ENCODE peak calls at places on chromosomes 1 and 21, in six cellular contexts. D, S, K, L, M and E are unnamed samples.
A peak's percentile ranks its signal among the peaks of the same experiment; 100 is the strongest.

GRCh38 chr1:9400425-9401079 is 107.9 kb downstream of the SPSB1 start:
- DNase-seq in D (no peak), L (no peak), S (peak; percentile 40), M (peak; percentile 48), K (no peak), E (no peak)

GRCh38 chr1:40363721-40364120 is 9.8 kb upstream of the SMAP2 start:
- DNase-seq in S (no peak), K (no peak), M (no peak), L (no peak), D (no peak), E (no peak)

GRCh38 chr1:108862698-108863477 is 6.0 kb upstream of the AKNAD1 start:
- DNase-seq in S (no peak), L (no peak), M (no peak), K (no peak), D (no peak), E (no peak)

GRCh38 chr21:24514081-24514733 is 1093.1 kb downstream of the MRPL39 start:
- DNase-seq in M (no peak), L (no peak), K (no peak), D (no peak), S (no peak), E (no peak)

GRCh38 chr1:225768662-225769426 is 8.8 kb upstream of the SRP9 start:
- DNase-seq in S (no peak), K (no peak), L (no peak), D (no peak), M (no peak), E (no peak)

GRCh38 chr1:232252719-232253118 is 377.2 kb downstream of the SIPA1L2 start:
- DNase-seq in K (no peak), M (no peak), L (no peak), S (no peak), D (no peak), E (no peak)

GRCh38 chr1:184143449-184143848 is 91.9 kb downstream of the TSEN15 start:
- DNase-seq in D (no peak), L (no peak), S (no peak), K (no peak), M (no peak), E (peak; percentile 43)

GRCh38 chr21:34986561-34987533 is 62.3 kb downstream of the RUNX1 start:
- DNase-seq in L (peak; percentile 72), K (no peak), S (no peak), D (no peak), M (peak; percentile 98), E (no peak)

GRCh38 chr1:227910506-227910905 is 37.2 kb downstream of the WNT9A start:
- DNase-seq in M (no peak), S (no peak), L (no peak), K (no peak), D (no peak), E (no peak)

GRCh38 chr1:54379481-54380284 is 26.5 kb downstream of the SSBP3 start:
- DNase-seq in L (no peak), S (peak; percentile 63), K (peak; percentile 57), M (peak; percentile 27), D (no peak), E (no peak)

GRCh38 chr21:8998946-8999681 is 1522.3 kb upstream of the TPTE start:
- DNase-seq in D (no peak), L (no peak), M (no peak), S (no peak), K (no peak), E (no peak)

GRCh38 chr1:235077571-235078479 is 50.8 kb downstream of the TOMM20 start:
- DNase-seq in K (no peak), S (no peak), L (peak; percentile 90), D (no peak), M (no peak), E (no peak)

GRCh38 chr1:199463521-199464127 is 563.9 kb upstream of the NR5A2 start:
- DNase-seq in L (peak; percentile 24), S (no peak), D (no peak), M (peak; percentile 69), K (no peak), E (peak; percentile 83)

GRCh38 chr21:38804617-38805281 is 980 bp upstream of the ETS2 start:
- DNase-seq in D (peak; percentile 72), M (peak; percentile 69), K (peak; percentile 79), L (no peak), S (peak; percentile 83), E (peak; percentile 61)

GRCh38 chr1:230332429-230333088 is 93.6 kb downstream of the PGBD5 start:
- DNase-seq in D (no peak), L (no peak), K (no peak), S (no peak), M (peak; percentile 40), E (no peak)

GRCh38 chr1:15016526-15016925 is 137.0 kb upstream of the TMEM51 start:
- DNase-seq in K (no peak), S (no peak), M (no peak), L (no peak), D (no peak), E (no peak)

GRCh38 chr21:45262616-45263015 is 25.1 kb downstream of the POFUT2 start:
- DNase-seq in L (no peak), S (no peak), D (no peak), K (no peak), M (no peak), E (no peak)

GRCh38 chr21:32940079-32941014 is 85.4 kb upstream of the OLIG2 start:
- DNase-seq in S (no peak), L (no peak), M (peak; percentile 34), K (no peak), D (peak; percentile 16), E (peak; percentile 68)

GRCh38 chr1:61165402-61165801 is 83.0 kb downstream of the NFIA start:
- DNase-seq in L (no peak), D (no peak), K (no peak), S (no peak), M (no peak), E (no peak)

GRCh38 chr1:177913762-177914540 is 55.9 kb downstream of the SEC16B start:
- DNase-seq in S (no peak), M (peak; percentile 40), D (no peak), K (no peak), L (no peak), E (peak; percentile 56)

GRCh38 chr1:64150729-64151128 is 52.7 kb upstream of the UBE2U start:
- DNase-seq in D (no peak), M (no peak), L (no peak), K (no peak), S (no peak), E (no peak)

GRCh38 chr1:69567847-69568434 is at the start of gene LRRC7:
- DNase-seq in K (peak; percentile 15), L (no peak), S (peak; percentile 14), M (peak; percentile 23), D (no peak), E (peak; percentile 58)

GRCh38 chr1:160052943-160053342 is 17.0 kb downstream of the KCNJ10 start:
- DNase-seq in K (no peak), S (no peak), M (no peak), L (no peak), D (no peak), E (no peak)

GRCh38 chr21:44766818-44767354 is 34.7 kb downstream of the UBE2G2 start:
- DNase-seq in K (no peak), S (no peak), D (no peak), L (no peak), M (no peak), E (no peak)

GRCh38 chr1:157469715-157470114 is 82.6 kb downstream of the FCRL5 start:
- DNase-seq in D (no peak), L (no peak), M (no peak), S (no peak), K (no peak), E (no peak)

GRCh38 chr1:183580281-183580682 is 10.0 kb downstream of the NCF2 start:
- DNase-seq in S (no peak), K (no peak), M (no peak), L (no peak), D (peak; percentile 21), E (peak; percentile 33)

GRCh38 chr1:236165238-236165981 is 23.1 kb downstream of the GPR137B start:
- DNase-seq in S (no peak), K (no peak), D (no peak), L (no peak), M (no peak), E (no peak)

GRCh38 chr1:23110391-23110790 is 58.3 kb downstream of the LUZP1 start:
- DNase-seq in M (no peak), L (no peak), D (no peak), S (no peak), K (no peak), E (no peak)
- H3K4me1 ChIP-seq in M (peaks cover 9% of the 10 kb centered on the region), L (peaks cover 34% of the 10 kb centered on the region), D (no peaks in the 10 kb centered on the region), S (no peaks in the 10 kb centered on the region), K (peaks cover 47% of the 10 kb centered on the region), E (peaks cover 22% of the 10 kb centered on the region)

GRCh38 chr1:182035097-182035770 is 26.3 kb downstream of the ZNF648 start:
- DNase-seq in D (no peak), K (no peak), S (no peak), M (no peak), L (no peak), E (no peak)
- TF ChIP-seq CTCF in D (no peak), K (peak; percentile 40), S (no peak), M (no peak), L (peak; percentile 27), E (no peak)

GRCh38 chr1:30419246-30419720 is 304.1 kb downstream of the MATN1 start:
- DNase-seq in M (no peak), S (no peak), K (no peak), D (peak; percentile 8), L (no peak), E (no peak)

GRCh38 chr1:30418426-30419245 is 304.7 kb downstream of the MATN1 start:
- DNase-seq in M (no peak), D (peak; percentile 9), L (no peak), K (no peak), S (no peak), E (no peak)

GRCh38 chr1:30417701-30418425 is 305.5 kb downstream of the MATN1 start:
- DNase-seq in M (no peak), K (no peak), L (no peak), S (no peak), D (peak; percentile 39), E (no peak)

GRCh38 chr1:30420519-30421050 is 302.8 kb downstream of the MATN1 start:
- DNase-seq in K (no peak), D (peak; percentile 6), L (no peak), M (no peak), S (no peak), E (no peak)

GRCh38 chr1:30419831-30420230 is 303.6 kb downstream of the MATN1 start:
- DNase-seq in K (no peak), L (no peak), M (no peak), S (no peak), D (no peak), E (no peak)
- H3K4me1 ChIP-seq in K (no peaks in the 10 kb centered on the region), L (no peaks in the 10 kb centered on the region), M (no peaks in the 10 kb centered on the region), S (no peaks in the 10 kb centered on the region), D (no peaks in the 10 kb centered on the region), E (no peaks in the 10 kb centered on the region)

GRCh38 chr1:150534002-150534401 is 15.2 kb upstream of the ADAMTSL4 start:
- DNase-seq in D (no peak), S (no peak), M (no peak), L (no peak), K (no peak), E (no peak)

GRCh38 chr1:150528997-150529396 is 13.4 kb downstream of the FALEC start:
- DNase-seq in M (peak; percentile 94), D (no peak), S (no peak), L (no peak), K (no peak), E (peak; percentile 91)

GRCh38 chr1:150535511-150536281 is 13.5 kb upstream of the ADAMTSL4 start:
- DNase-seq in K (no peak), L (no peak), D (no peak), M (peak; percentile 91), S (no peak), E (peak; percentile 62)

GRCh38 chr1:150530491-150531159 is 15.1 kb downstream of the FALEC start:
- DNase-seq in D (no peak), S (no peak), L (no peak), M (no peak), K (no peak), E (no peak)

GRCh38 chr1:150532860-150533259 is 16.3 kb upstream of the ADAMTSL4 start:
- DNase-seq in K (no peak), M (peak; percentile 43), D (no peak), S (no peak), L (no peak), E (no peak)
- TF ChIP-seq CTCF in K (no peak), M (no peak), D (no peak), S (no peak), L (no peak), E (no peak)